ENCODE peak calls at places on chromosomes 2 and 18, in four cellular contexts. One of them, this sample, is unnamed.
A peak's percentile ranks its signal among the peaks of the same experiment; 100 is the strongest.

GRCh38 chr2:188881434-188881833 is 92.7 kb upstream of the COL3A1 start:
- DNase-seq in IMR-90: no peak
- DNase-seq in SK-N-SH: no peak
- DNase-seq in MM.1S: no peak
- DNase-seq in this sample: no peak

GRCh38 chr18:10010611-10011015 is 96.8 kb downstream of the VAPA start:
- DNase-seq in IMR-90: peak; percentile 92
- DNase-seq in SK-N-SH: no peak
- DNase-seq in MM.1S: no peak
- DNase-seq in this sample: peak; percentile 45

GRCh38 chr2:197538412-197538811 is 22.5 kb downstream of the MOB4 start:
- DNase-seq in IMR-90: peak; percentile 33
- DNase-seq in SK-N-SH: no peak
- DNase-seq in MM.1S: no peak
- DNase-seq in this sample: no peak

GRCh38 chr2:54558188-54558975 is 102.3 kb downstream of the SPTBN1 start:
- DNase-seq in IMR-90: peak; percentile 64
- DNase-seq in SK-N-SH: peak; percentile 87
- DNase-seq in MM.1S: peak; percentile 73
- DNase-seq in this sample: peak; percentile 84

GRCh38 chr2:196435189-196435588 is 204.3 kb upstream of the CCDC150 start:
- DNase-seq in IMR-90: peak; percentile 44
- DNase-seq in SK-N-SH: no peak
- DNase-seq in MM.1S: no peak
- DNase-seq in this sample: no peak

GRCh38 chr2:238369516-238370481 is 49.5 kb downstream of the TRAF3IP1 start:
- DNase-seq in IMR-90: no peak
- DNase-seq in SK-N-SH: no peak
- DNase-seq in MM.1S: no peak
- DNase-seq in this sample: no peak

GRCh38 chr18:36536426-36536825 is 238.9 kb downstream of the FHOD3 start:
- DNase-seq in IMR-90: no peak
- DNase-seq in SK-N-SH: no peak
- DNase-seq in MM.1S: no peak
- DNase-seq in this sample: no peak

GRCh38 chr2:216775043-216775453 is 79.7 kb upstream of the IGFBP5 start:
- DNase-seq in IMR-90: peak; percentile 99
- DNase-seq in SK-N-SH: peak; percentile 34
- DNase-seq in MM.1S: no peak
- DNase-seq in this sample: no peak

GRCh38 chr2:98716786-98717185 is 14.1 kb downstream of the MGAT4A start:
- DNase-seq in IMR-90: no peak
- DNase-seq in SK-N-SH: no peak
- DNase-seq in MM.1S: no peak
- DNase-seq in this sample: no peak

GRCh38 chr18:36177913-36178312 is 9.4 kb upstream of the MOCOS start:
- DNase-seq in IMR-90: no peak
- DNase-seq in SK-N-SH: no peak
- DNase-seq in MM.1S: no peak
- DNase-seq in this sample: no peak

GRCh38 chr2:99420751-99421299 is 69.0 kb downstream of the REV1 start:
- DNase-seq in IMR-90: peak; percentile 78
- DNase-seq in SK-N-SH: no peak
- DNase-seq in MM.1S: no peak
- DNase-seq in this sample: no peak

GRCh38 chr2:28736034-28736433 is 15.6 kb upstream of the PPP1CB start:
- DNase-seq in IMR-90: no peak
- DNase-seq in SK-N-SH: peak; percentile 40
- DNase-seq in MM.1S: no peak
- DNase-seq in this sample: peak; percentile 52

GRCh38 chr2:6916224-6916623 is 988 bp upstream of the RNF144A start:
- DNase-seq in IMR-90: no peak
- DNase-seq in SK-N-SH: no peak
- DNase-seq in MM.1S: no peak
- DNase-seq in this sample: no peak

GRCh38 chr18:66949419-66949818 is 345.5 kb upstream of the CDH19 start:
- DNase-seq in IMR-90: no peak
- DNase-seq in SK-N-SH: no peak
- DNase-seq in MM.1S: no peak
- DNase-seq in this sample: no peak

GRCh38 chr18:2971741-2972552 is 41.0 kb downstream of the LPIN2 start:
- DNase-seq in IMR-90: no peak
- DNase-seq in SK-N-SH: no peak
- DNase-seq in MM.1S: no peak
- DNase-seq in this sample: no peak

GRCh38 chr18:79584491-79585394 is 94.9 kb upstream of the CTDP1 start:
- DNase-seq in IMR-90: no peak
- DNase-seq in SK-N-SH: no peak
- DNase-seq in MM.1S: no peak
- DNase-seq in this sample: no peak

GRCh38 chr18:50687491-50687890 is 127.6 kb downstream of the MAPK4 start:
- DNase-seq in IMR-90: no peak
- DNase-seq in SK-N-SH: no peak
- DNase-seq in MM.1S: no peak
- DNase-seq in this sample: no peak

GRCh38 chr2:850429-850828 is 100.2 kb upstream of the SNTG2 start:
- DNase-seq in IMR-90: no peak
- DNase-seq in SK-N-SH: no peak
- DNase-seq in MM.1S: no peak
- DNase-seq in this sample: no peak

GRCh38 chr18:50523165-50523564 is 36.7 kb upstream of the MAPK4 start:
- DNase-seq in IMR-90: no peak
- DNase-seq in SK-N-SH: no peak
- DNase-seq in MM.1S: no peak
- DNase-seq in this sample: no peak

GRCh38 chr2:134594399-134594798 is 124.4 kb downstream of the TMEM163 start:
- DNase-seq in IMR-90: no peak
- DNase-seq in SK-N-SH: no peak
- DNase-seq in MM.1S: no peak
- DNase-seq in this sample: no peak

GRCh38 chr2:31384771-31385276 is 29.7 kb downstream of the XDH start:
- DNase-seq in IMR-90: peak; percentile 97
- DNase-seq in SK-N-SH: no peak
- DNase-seq in MM.1S: no peak
- DNase-seq in this sample: no peak

DNA sequence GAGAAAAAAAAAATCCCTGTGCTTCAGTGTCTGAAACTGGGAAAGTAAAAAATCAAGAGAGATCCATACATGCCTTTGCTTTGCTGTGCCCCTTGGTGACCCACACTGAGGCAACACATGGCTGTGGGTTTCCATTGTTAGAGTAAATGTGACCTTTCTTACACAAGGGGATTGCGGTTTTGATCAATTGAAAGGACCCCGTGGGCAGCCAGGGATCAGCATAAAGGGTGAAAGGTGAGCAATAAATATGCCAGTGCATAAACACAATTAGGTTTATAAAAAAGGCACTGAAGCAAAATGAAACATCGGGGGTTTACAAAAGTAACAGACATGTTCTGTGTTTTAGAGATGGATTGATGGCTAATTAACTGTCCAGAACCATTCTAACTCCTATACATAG is 40.8 kb upstream of the BBS5 start:
- DNase-seq in IMR-90: no peak
- DNase-seq in SK-N-SH: no peak
- DNase-seq in MM.1S: no peak
- DNase-seq in this sample: no peak
- H3K4me1 ChIP-seq in IMR-90: no peaks in the 10 kb centered on the region
- H3K4me1 ChIP-seq in SK-N-SH: no peaks in the 10 kb centered on the region
- H3K4me1 ChIP-seq in MM.1S: no peaks in the 10 kb centered on the region
- H3K4me1 ChIP-seq in this sample: no peaks in the 10 kb centered on the region

GRCh38 chr2:181458881-181459280 is 1.7 kb downstream of the ITGA4 start:
- DNase-seq in IMR-90: no peak
- DNase-seq in SK-N-SH: no peak
- DNase-seq in MM.1S: no peak
- DNase-seq in this sample: no peak

GRCh38 chr2:181459646-181460045 is 2.5 kb downstream of the ITGA4 start:
- DNase-seq in IMR-90: peak; percentile 6
- DNase-seq in SK-N-SH: no peak
- DNase-seq in MM.1S: no peak
- DNase-seq in this sample: no peak

GRCh38 chr2:181463573-181463972 is 6.4 kb downstream of the ITGA4 start:
- DNase-seq in IMR-90: no peak
- DNase-seq in SK-N-SH: no peak
- DNase-seq in MM.1S: no peak
- DNase-seq in this sample: no peak

GRCh38 chr2:181462032-181462431 is 4.8 kb downstream of the ITGA4 start:
- DNase-seq in IMR-90: peak; percentile 6
- DNase-seq in SK-N-SH: no peak
- DNase-seq in MM.1S: peak; percentile 43
- DNase-seq in this sample: no peak

GRCh38 chr2:181461056-181461630 is 4.0 kb downstream of the ITGA4 start:
- DNase-seq in IMR-90: no peak
- DNase-seq in SK-N-SH: no peak
- DNase-seq in MM.1S: no peak
- DNase-seq in this sample: no peak
- H3K4me3 ChIP-seq in IMR-90: no peak overlapping the region
- H3K4me3 ChIP-seq in SK-N-SH: no peak overlapping the region
- H3K4me3 ChIP-seq in MM.1S: no peak overlapping the region
- H3K4me3 ChIP-seq in this sample: no peak overlapping the region

GRCh38 chr2:47272905-47273758 is 118.0 kb upstream of the STPG4 start:
- DNase-seq in IMR-90: no peak
- DNase-seq in SK-N-SH: no peak
- DNase-seq in MM.1S: no peak
- DNase-seq in this sample: no peak

GRCh38 chr2:47272031-47272864 is 117.1 kb upstream of the STPG4 start:
- DNase-seq in IMR-90: peak; percentile 39
- DNase-seq in SK-N-SH: peak; percentile 98
- DNase-seq in MM.1S: peak; percentile 50
- DNase-seq in this sample: peak; percentile 79

GRCh38 chr2:47269316-47270232 is 114.5 kb upstream of the STPG4 start:
- DNase-seq in IMR-90: peak; percentile 99
- DNase-seq in SK-N-SH: no peak
- DNase-seq in MM.1S: no peak
- DNase-seq in this sample: peak; percentile 84

GRCh38 chr2:47270421-47270820 is 115.3 kb upstream of the STPG4 start:
- DNase-seq in IMR-90: no peak
- DNase-seq in SK-N-SH: no peak
- DNase-seq in MM.1S: no peak
- DNase-seq in this sample: peak; percentile 51

GRCh38 chr2:47271054-47272000 is 116.2 kb upstream of the STPG4 start:
- DNase-seq in IMR-90: no peak
- DNase-seq in SK-N-SH: no peak
- DNase-seq in MM.1S: no peak
- DNase-seq in this sample: peak; percentile 61
- H3K9ac ChIP-seq in IMR-90: no peak overlapping the region
- H3K9ac ChIP-seq in SK-N-SH: no peak overlapping the region
- H3K9ac ChIP-seq in MM.1S: no peak overlapping the region
- H3K9ac ChIP-seq in this sample: peak overlapping the region; percentile 78

DNA sequence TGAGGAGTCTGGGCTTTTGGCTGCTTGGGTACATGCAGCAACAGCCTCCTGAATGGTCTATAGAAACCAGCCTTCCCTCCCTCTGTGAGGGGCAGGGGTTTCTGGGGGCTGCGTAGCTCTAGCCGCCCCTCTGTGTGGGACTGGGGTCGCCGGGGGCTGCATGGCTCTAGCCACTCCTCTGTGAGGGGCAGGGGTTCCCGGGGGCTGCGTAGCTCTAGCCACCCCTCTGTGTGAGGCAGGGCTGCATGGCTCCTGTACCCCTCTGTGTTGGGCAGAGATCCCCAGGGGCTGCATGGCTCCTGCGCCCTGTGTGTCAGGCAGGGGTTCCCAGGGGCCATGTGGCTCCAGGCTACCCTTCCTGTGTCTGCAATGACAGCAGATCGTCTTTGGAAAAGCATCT is 17.6 kb downstream of the HS6ST1 start:
- DNase-seq in IMR-90: no peak
- DNase-seq in SK-N-SH: no peak
- DNase-seq in MM.1S: no peak
- DNase-seq in this sample: no peak
- H3K4me1 ChIP-seq in IMR-90: peaks cover 60% of the 10 kb centered on the region
- H3K4me1 ChIP-seq in SK-N-SH: peaks cover 21% of the 10 kb centered on the region
- H3K4me1 ChIP-seq in MM.1S: no peaks in the 10 kb centered on the region
- H3K4me1 ChIP-seq in this sample: peaks cover 12% of the 10 kb centered on the region

GRCh38 chr2:11955883-11956282 is 209.5 kb downstream of the LPIN1 start:
- DNase-seq in IMR-90: no peak
- DNase-seq in SK-N-SH: peak; percentile 48
- DNase-seq in MM.1S: no peak
- DNase-seq in this sample: no peak
- H3K4me3 ChIP-seq in IMR-90: no peak overlapping the region
- H3K4me3 ChIP-seq in SK-N-SH: no peak overlapping the region
- H3K4me3 ChIP-seq in MM.1S: no peak overlapping the region
- H3K4me3 ChIP-seq in this sample: no peak overlapping the region

GRCh38 chr2:223914349-223914748 is 30.8 kb downstream of the WDFY1 start:
- DNase-seq in IMR-90: peak; percentile 76
- DNase-seq in SK-N-SH: no peak
- DNase-seq in MM.1S: no peak
- DNase-seq in this sample: no peak

GRCh38 chr2:223909048-223909741 is 35.9 kb downstream of the WDFY1 start:
- DNase-seq in IMR-90: no peak
- DNase-seq in SK-N-SH: no peak
- DNase-seq in MM.1S: no peak
- DNase-seq in this sample: no peak

GRCh38 chr2:223905996-223906395 is 39.1 kb downstream of the WDFY1 start:
- DNase-seq in IMR-90: no peak
- DNase-seq in SK-N-SH: no peak
- DNase-seq in MM.1S: no peak
- DNase-seq in this sample: no peak

GRCh38 chr2:223908304-223909047 is 36.7 kb downstream of the WDFY1 start:
- DNase-seq in IMR-90: no peak
- DNase-seq in SK-N-SH: no peak
- DNase-seq in MM.1S: no peak
- DNase-seq in this sample: peak; percentile 50
- H3K9ac ChIP-seq in IMR-90: no peak overlapping the region
- H3K9ac ChIP-seq in SK-N-SH: no peak overlapping the region
- H3K9ac ChIP-seq in MM.1S: no peak overlapping the region
- H3K9ac ChIP-seq in this sample: no peak overlapping the region

GRCh38 chr2:201120500-201120899 is 4.5 kb downstream of the CFLAR start:
- DNase-seq in IMR-90: no peak
- DNase-seq in SK-N-SH: no peak
- DNase-seq in MM.1S: no peak
- DNase-seq in this sample: no peak
- H3K4me1 ChIP-seq in IMR-90: peaks cover 8% of the 10 kb centered on the region
- H3K4me1 ChIP-seq in SK-N-SH: peaks cover 25% of the 10 kb centered on the region
- H3K4me1 ChIP-seq in MM.1S: peaks cover 45% of the 10 kb centered on the region
- H3K4me1 ChIP-seq in this sample: peaks cover 12% of the 10 kb centered on the region

GRCh38 chr18:24267878-24268277 is 129.0 kb downstream of the CABYR start:
- DNase-seq in IMR-90: no peak
- DNase-seq in SK-N-SH: no peak
- DNase-seq in MM.1S: no peak
- DNase-seq in this sample: no peak

GRCh38 chr18:24271381-24272331 is 126.0 kb downstream of the OSBPL1A start:
- DNase-seq in IMR-90: peak; percentile 72
- DNase-seq in SK-N-SH: peak; percentile 89
- DNase-seq in MM.1S: peak; percentile 89
- DNase-seq in this sample: peak; percentile 69

GRCh38 chr18:24268784-24269550 is 128.7 kb downstream of the OSBPL1A start:
- DNase-seq in IMR-90: no peak
- DNase-seq in SK-N-SH: no peak
- DNase-seq in MM.1S: no peak
- DNase-seq in this sample: no peak

GRCh38 chr18:24270937-24271380 is 126.7 kb downstream of the OSBPL1A start:
- DNase-seq in IMR-90: peak; percentile 63
- DNase-seq in SK-N-SH: no peak
- DNase-seq in MM.1S: no peak
- DNase-seq in this sample: no peak

GRCh38 chr18:24270358-24270936 is 127.2 kb downstream of the OSBPL1A start:
- DNase-seq in IMR-90: peak; percentile 8
- DNase-seq in SK-N-SH: no peak
- DNase-seq in MM.1S: no peak
- DNase-seq in this sample: no peak
- H3K4me3 ChIP-seq in IMR-90: peak overlapping the region; percentile 92
- H3K4me3 ChIP-seq in SK-N-SH: peak overlapping the region; percentile 93
- H3K4me3 ChIP-seq in MM.1S: peak overlapping the region; percentile 91
- H3K4me3 ChIP-seq in this sample: peak overlapping the region; percentile 52